ENCODE peak calls at places on chromosome 12, in eight cellular contexts. One of them, this sample, is unnamed.
A peak's percentile ranks its signal among the peaks of the same experiment; 100 is the strongest.

GRCh38 chr12:22624573-22624907 is 431 bp upstream of the ETNK1 start:
- DNase-seq in aorta: no peak
- DNase-seq in amniotic stem cell: no peak
- DNase-seq in iPS DF 19.7: no peak
- DNase-seq in H4: no peak
- DNase-seq in NCI-H1105: no peak
- DNase-seq in cardiac muscle cell: no peak
- DNase-seq in GM04504: peak; percentile 8
- DNase-seq in this sample: no peak

GRCh38 chr12:44034916-44035315 is 199.0 kb downstream of the TMEM117 start:
- DNase-seq in aorta: no peak
- DNase-seq in amniotic stem cell: no peak
- DNase-seq in iPS DF 19.7: no peak
- DNase-seq in H4: no peak
- DNase-seq in NCI-H1105: no peak
- DNase-seq in cardiac muscle cell: no peak
- DNase-seq in GM04504: no peak
- DNase-seq in this sample: no peak

GRCh38 chr12:45713108-45713507 is 16.4 kb upstream of the ARID2 start:
- DNase-seq in aorta: no peak
- DNase-seq in amniotic stem cell: no peak
- DNase-seq in iPS DF 19.7: no peak
- DNase-seq in H4: no peak
- DNase-seq in NCI-H1105: no peak
- DNase-seq in cardiac muscle cell: no peak
- DNase-seq in GM04504: no peak
- DNase-seq in this sample: peak; percentile 62

GRCh38 chr12:108565976-108566375 is 3.6 kb downstream of the ISCU start:
- DNase-seq in aorta: peak; percentile 88
- DNase-seq in amniotic stem cell: no peak
- DNase-seq in iPS DF 19.7: no peak
- DNase-seq in H4: peak; percentile 88
- DNase-seq in NCI-H1105: peak; percentile 84
- DNase-seq in cardiac muscle cell: no peak
- DNase-seq in GM04504: peak; percentile 72
- DNase-seq in this sample: peak; percentile 94

GRCh38 chr12:72031066-72031465 is 92.4 kb downstream of the TPH2 start:
- DNase-seq in aorta: no peak
- DNase-seq in amniotic stem cell: no peak
- DNase-seq in iPS DF 19.7: no peak
- DNase-seq in H4: no peak
- DNase-seq in NCI-H1105: no peak
- DNase-seq in cardiac muscle cell: no peak
- DNase-seq in GM04504: no peak
- DNase-seq in this sample: no peak

GRCh38 chr12:8823565-8824300 is 1.3 kb downstream of the A2ML1 start:
- DNase-seq in aorta: no peak
- DNase-seq in amniotic stem cell: no peak
- DNase-seq in iPS DF 19.7: no peak
- DNase-seq in H4: no peak
- DNase-seq in NCI-H1105: no peak
- DNase-seq in cardiac muscle cell: peak; percentile 65
- DNase-seq in GM04504: no peak
- DNase-seq in this sample: peak; percentile 2

GRCh38 chr12:51891843-51892242 is 3.9 kb downstream of the ANKRD33 start:
- DNase-seq in aorta: no peak
- DNase-seq in amniotic stem cell: no peak
- DNase-seq in iPS DF 19.7: no peak
- DNase-seq in H4: no peak
- DNase-seq in NCI-H1105: no peak
- DNase-seq in cardiac muscle cell: no peak
- DNase-seq in GM04504: no peak
- DNase-seq in this sample: no peak

GRCh38 chr12:20044304-20044703 is 324.0 kb upstream of the PDE3A start:
- DNase-seq in aorta: no peak
- DNase-seq in amniotic stem cell: no peak
- DNase-seq in iPS DF 19.7: no peak
- DNase-seq in H4: no peak
- DNase-seq in NCI-H1105: no peak
- DNase-seq in cardiac muscle cell: no peak
- DNase-seq in GM04504: no peak
- DNase-seq in this sample: no peak

GRCh38 chr12:56046027-56046780 is 4.5 kb downstream of the RPS26 start:
- DNase-seq in aorta: peak; percentile 5
- DNase-seq in amniotic stem cell: no peak
- DNase-seq in iPS DF 19.7: no peak
- DNase-seq in H4: no peak
- DNase-seq in NCI-H1105: no peak
- DNase-seq in cardiac muscle cell: no peak
- DNase-seq in GM04504: no peak
- DNase-seq in this sample: no peak

GRCh38 chr12:96985515-96986362 is 78.7 kb downstream of the NEDD1 start:
- DNase-seq in aorta: peak; percentile 76
- DNase-seq in amniotic stem cell: no peak
- DNase-seq in iPS DF 19.7: no peak
- DNase-seq in H4: no peak
- DNase-seq in NCI-H1105: peak; percentile 61
- DNase-seq in cardiac muscle cell: peak; percentile 43
- DNase-seq in GM04504: no peak
- DNase-seq in this sample: no peak

GRCh38 chr12:56768424-56768823 is 5.3 kb downstream of the HSD17B6 start:
- DNase-seq in aorta: no peak
- DNase-seq in amniotic stem cell: no peak
- DNase-seq in iPS DF 19.7: no peak
- DNase-seq in H4: no peak
- DNase-seq in NCI-H1105: no peak
- DNase-seq in cardiac muscle cell: no peak
- DNase-seq in GM04504: no peak
- DNase-seq in this sample: no peak

GRCh38 chr12:106189341-106189740 is 50.6 kb upstream of the NUAK1 start:
- DNase-seq in aorta: no peak
- DNase-seq in amniotic stem cell: no peak
- DNase-seq in iPS DF 19.7: no peak
- DNase-seq in H4: no peak
- DNase-seq in NCI-H1105: no peak
- DNase-seq in cardiac muscle cell: no peak
- DNase-seq in GM04504: no peak
- DNase-seq in this sample: no peak

GRCh38 chr12:70721216-70721615 is 84.0 kb upstream of the PTPRB start:
- DNase-seq in aorta: no peak
- DNase-seq in amniotic stem cell: no peak
- DNase-seq in iPS DF 19.7: no peak
- DNase-seq in H4: no peak
- DNase-seq in NCI-H1105: no peak
- DNase-seq in cardiac muscle cell: no peak
- DNase-seq in GM04504: no peak
- DNase-seq in this sample: no peak

GRCh38 chr12:63949902-63950301 is 105.4 kb downstream of the SRGAP1 start:
- DNase-seq in aorta: no peak
- DNase-seq in amniotic stem cell: no peak
- DNase-seq in iPS DF 19.7: no peak
- DNase-seq in H4: no peak
- DNase-seq in NCI-H1105: no peak
- DNase-seq in cardiac muscle cell: no peak
- DNase-seq in GM04504: no peak
- DNase-seq in this sample: no peak

GRCh38 chr12:112418596-112419268 is at the start of gene PTPN11:
- DNase-seq in aorta: peak; percentile 97
- DNase-seq in amniotic stem cell: peak; percentile 67
- DNase-seq in iPS DF 19.7: no peak
- DNase-seq in H4: peak; percentile 68
- DNase-seq in NCI-H1105: peak; percentile 69
- DNase-seq in cardiac muscle cell: peak; percentile 88
- DNase-seq in GM04504: peak; percentile 48
- DNase-seq in this sample: peak; percentile 72

GRCh38 chr12:132717531-132718387 is 7.1 kb downstream of the PGAM5 start:
- DNase-seq in aorta: no peak
- DNase-seq in amniotic stem cell: no peak
- DNase-seq in iPS DF 19.7: no peak
- DNase-seq in H4: no peak
- DNase-seq in NCI-H1105: no peak
- DNase-seq in cardiac muscle cell: no peak
- DNase-seq in GM04504: no peak
- DNase-seq in this sample: no peak

GRCh38 chr12:81617915-81618314 is 141.2 kb downstream of the PPFIA2 start:
- DNase-seq in aorta: no peak
- DNase-seq in amniotic stem cell: no peak
- DNase-seq in iPS DF 19.7: no peak
- DNase-seq in H4: no peak
- DNase-seq in NCI-H1105: no peak
- DNase-seq in cardiac muscle cell: peak; percentile 86
- DNase-seq in GM04504: no peak
- DNase-seq in this sample: no peak

GRCh38 chr12:32444895-32445294 is 45.5 kb downstream of the FGD4 start:
- DNase-seq in aorta: no peak
- DNase-seq in amniotic stem cell: no peak
- DNase-seq in iPS DF 19.7: no peak
- DNase-seq in H4: peak; percentile 55
- DNase-seq in NCI-H1105: peak; percentile 43
- DNase-seq in cardiac muscle cell: peak; percentile 68
- DNase-seq in GM04504: no peak
- DNase-seq in this sample: peak; percentile 82

GRCh38 chr12:10354071-10354470 is 35.8 kb downstream of the KLRK1 start:
- DNase-seq in aorta: no peak
- DNase-seq in amniotic stem cell: no peak
- DNase-seq in iPS DF 19.7: no peak
- DNase-seq in H4: no peak
- DNase-seq in NCI-H1105: no peak
- DNase-seq in cardiac muscle cell: no peak
- DNase-seq in GM04504: no peak
- DNase-seq in this sample: no peak

This sample was measured in LHCN-M2.